ENCODE peak calls at places on chromosomes 11 and 22, in four cellular contexts. P is aorta, T is neural progenitor cell, A is heart right ventricle. X is an unnamed sample.

GRCh38 chr11:73177380-73178091 is 35.4 kb upstream of the FCHSD2 start:
- DNase-seq in P (peak; percentile 83), A (peak; percentile 61), T (no peak), X (no peak)

GRCh38 chr11:74849525-74850391 is 99.1 kb downstream of the XRRA1 start:
- DNase-seq in T (peak; percentile 51), A (no peak), P (no peak), X (no peak)

GRCh38 chr11:7016011-7016410 is 4.1 kb downstream of the ZNF214 start:
- DNase-seq in T (no peak), P (no peak), A (no peak), X (no peak)

GRCh38 chr11:20131744-20132666 is 28.3 kb downstream of the DBX1 start:
- DNase-seq in P (peak; percentile 67), A (peak; percentile 51), T (peak; percentile 74), X (peak; percentile 72)

GRCh38 chr22:49507607-49508292 is 319.9 kb downstream of the BRD1 start:
- DNase-seq in T (no peak), A (no peak), P (no peak), X (no peak)

GRCh38 chr11:75238595-75239245 is 1.9 kb upstream of the TPBGL start:
- DNase-seq in A (no peak), T (no peak), P (no peak), X (no peak)

GRCh38 chr11:109799604-109800003 is 293.6 kb upstream of the ZC3H12C start:
- DNase-seq in T (no peak), A (no peak), P (no peak), X (no peak)

GRCh38 chr11:79077684-79078379 is 363.0 kb downstream of the TENM4 start:
- DNase-seq in P (no peak), A (no peak), T (no peak), X (no peak)

GRCh38 chr11:69080361-69080973 is 31.7 kb downstream of the TPCN2 start:
- DNase-seq in P (no peak), T (no peak), A (no peak), X (no peak)

DNA sequence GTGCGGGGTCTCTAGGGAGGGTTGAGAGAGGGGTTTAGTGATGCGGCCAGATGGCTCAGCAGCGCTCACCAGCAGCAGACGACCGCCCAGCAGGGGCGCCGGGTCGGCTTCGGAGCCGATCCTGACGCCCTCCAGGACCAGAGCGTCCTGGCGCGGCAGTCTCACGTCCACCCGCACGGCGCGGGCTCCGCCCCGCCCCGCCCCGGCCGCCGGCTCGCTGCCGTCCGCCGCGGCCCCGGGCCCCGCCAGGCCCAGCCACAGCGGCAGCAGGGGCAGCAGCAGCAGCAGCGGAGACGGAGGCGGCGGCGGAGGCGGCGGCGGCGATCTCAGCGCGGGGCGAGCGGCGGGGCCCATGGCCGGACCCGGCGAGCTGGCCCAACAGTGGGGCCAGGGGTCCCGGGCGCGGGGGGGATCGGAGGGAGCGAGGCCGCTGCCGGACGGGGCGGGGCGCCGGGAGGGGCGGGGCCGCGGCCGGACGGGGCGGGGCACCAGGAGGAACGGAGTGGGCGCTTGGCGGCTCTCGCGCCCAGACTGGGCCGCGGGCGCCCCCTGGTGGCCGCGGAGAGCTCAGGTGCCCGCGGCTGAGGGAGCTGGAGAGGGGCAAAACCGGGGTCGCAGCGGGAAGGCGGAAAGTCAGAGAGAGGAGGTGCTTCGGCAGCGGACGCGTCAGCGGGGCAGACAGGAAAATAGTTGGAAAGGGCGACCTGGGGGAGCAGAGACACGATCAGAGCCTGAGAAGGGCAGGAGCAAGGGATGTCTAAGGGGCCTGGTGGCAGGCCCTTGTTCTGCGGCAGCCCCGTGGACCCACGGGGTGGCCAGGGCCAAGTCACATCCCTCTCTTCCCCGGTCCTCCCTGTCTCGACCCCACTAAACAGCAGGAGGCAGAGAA is at the start of gene RNF215:
- DNase-seq in T (peak; percentile 94), A (peak; percentile 90), P (peak; percentile 86), X (peak; percentile 91)
- H3K4me3 ChIP-seq in T (peak within 1 kb of the TSS; percentile 59), A (peak within 1 kb of the TSS; percentile 55), P (peak within 1 kb of the TSS; percentile 88), X (peak within 1 kb of the TSS; percentile 32)

DNA sequence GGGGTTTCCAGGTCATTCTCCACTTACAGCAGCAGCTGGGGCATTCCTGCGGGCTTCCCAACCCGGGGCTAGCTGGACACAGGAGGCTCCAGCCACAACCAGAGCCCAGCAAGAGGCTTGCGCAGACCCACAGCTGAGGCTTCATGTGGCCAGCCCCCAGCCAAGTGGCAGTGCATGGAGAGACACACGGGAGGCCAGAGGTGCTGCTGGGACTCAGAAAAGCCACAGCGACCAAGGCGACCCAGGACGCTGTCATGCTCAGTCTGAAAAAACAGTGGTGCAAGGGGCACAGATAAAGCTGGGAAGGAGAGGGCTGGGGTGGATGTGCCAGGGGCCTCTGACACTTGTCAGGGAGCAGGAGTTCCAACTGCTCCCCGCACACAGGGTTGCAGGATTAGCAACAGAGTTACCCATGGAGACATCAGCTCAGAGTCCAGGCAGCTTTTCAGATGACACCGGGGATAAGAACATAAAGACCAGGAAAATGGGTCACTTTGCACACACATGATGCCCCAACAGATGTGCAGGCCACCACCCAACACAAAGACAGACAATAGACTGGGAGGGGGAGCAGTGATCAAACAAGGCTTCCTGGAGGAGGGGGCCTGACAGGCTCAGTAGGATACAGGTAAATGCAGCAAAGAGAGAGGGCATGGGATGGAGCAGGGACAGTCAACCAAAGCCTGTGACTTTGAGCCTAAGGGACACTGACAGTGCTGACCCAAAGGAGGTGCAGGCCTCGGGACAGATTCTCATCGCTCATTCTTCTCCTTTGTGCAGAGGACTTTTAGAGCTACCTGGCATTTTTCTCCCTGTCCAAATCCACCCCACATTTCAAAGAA is 6.9 kb upstream of the NEAT1 start:
- DNase-seq in A (no peak), T (peak; percentile 21), P (peak; percentile 48), X (peak; percentile 37)
- H3K4me1 ChIP-seq in A (peaks cover 45% of the 10 kb centered on the region), T (peaks cover 34% of the 10 kb centered on the region), P (no peaks in the 10 kb centered on the region), X (peaks cover 44% of the 10 kb centered on the region)

DNA sequence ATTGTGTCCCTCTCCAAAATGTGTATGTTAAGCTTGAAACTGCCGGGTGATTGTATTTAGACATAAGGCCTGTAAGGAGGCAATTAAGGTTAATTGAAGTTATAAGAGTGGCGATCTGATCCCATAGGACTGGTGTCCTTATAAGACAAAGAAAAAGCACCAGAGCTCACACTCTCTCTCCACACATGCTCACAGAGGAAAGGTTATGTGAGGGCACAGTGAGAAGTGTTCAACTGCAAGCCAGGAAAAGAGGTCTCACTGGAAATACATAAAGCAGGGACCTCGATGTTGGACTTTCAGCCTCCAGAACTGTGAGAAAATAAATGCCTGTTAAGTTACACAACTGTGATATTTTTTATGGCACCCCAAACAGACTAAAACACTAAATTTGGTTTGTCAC is 1233.8 kb upstream of the CNTN5 start:
- DNase-seq in P (no peak), A (no peak), T (no peak), X (no peak)
- H3K4me3 ChIP-seq in P (no peak overlapping the region), A (no peak overlapping the region), T (no peak overlapping the region), X (no peak overlapping the region)

DNA sequence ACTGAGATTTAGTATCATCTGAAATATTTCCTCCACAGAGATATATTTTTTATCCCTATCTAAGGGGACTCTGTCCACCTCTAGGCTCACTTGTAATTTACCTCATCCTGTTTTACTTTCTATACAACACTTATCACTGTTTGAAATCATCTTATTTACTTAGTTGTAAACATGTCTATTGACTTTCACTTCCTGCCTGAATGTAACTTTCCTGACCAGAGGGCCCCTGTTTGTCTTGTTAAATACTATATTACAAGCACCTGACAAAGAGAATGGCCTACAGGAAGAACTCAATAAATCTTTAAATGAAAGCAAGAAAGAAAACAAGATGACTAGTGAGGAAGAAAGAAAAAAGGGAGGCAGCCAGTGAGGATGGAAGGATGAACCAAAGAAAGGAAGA is 1727.5 kb downstream of the LRRC4C start:
- DNase-seq in T (no peak), P (no peak), A (no peak), X (no peak)
- H3K4me1 ChIP-seq in T (peaks cover 3% of the 10 kb centered on the region), P (no peaks in the 10 kb centered on the region), A (no peaks in the 10 kb centered on the region), X (no peaks in the 10 kb centered on the region)

DNA sequence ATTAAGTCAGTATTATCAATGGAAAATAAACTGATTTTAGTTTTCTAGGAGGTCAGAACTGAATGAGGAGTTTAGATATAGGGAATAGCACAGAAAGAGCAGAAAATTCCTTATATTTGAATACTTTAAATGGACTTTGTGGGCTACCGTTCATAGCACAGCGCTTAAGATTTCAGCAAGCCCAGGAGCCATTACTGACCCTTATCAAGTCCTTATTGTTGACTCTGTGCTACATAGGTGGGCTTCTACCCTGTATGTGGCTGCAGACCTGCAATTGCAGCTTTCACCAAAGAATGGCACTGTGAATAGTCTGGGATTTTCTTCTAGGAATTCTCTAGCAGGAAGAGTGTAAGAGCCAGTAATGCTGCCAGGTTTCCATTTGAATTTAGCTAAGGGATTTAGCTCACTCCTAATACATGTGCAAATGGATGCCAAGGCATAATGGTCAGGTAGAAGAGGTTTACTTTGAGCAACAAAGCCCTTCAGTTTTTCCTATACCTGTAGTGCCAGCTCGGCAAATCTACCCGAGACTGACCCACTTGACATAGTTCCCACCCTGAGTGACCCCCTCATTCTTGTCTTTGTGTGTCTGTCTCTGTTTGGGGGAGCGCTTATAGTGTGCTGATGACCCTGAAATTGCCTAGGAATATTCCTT is 42.5 kb upstream of the DLAT start:
- DNase-seq in A (no peak), P (no peak), T (peak; percentile 44), X (no peak)
- H3K4me3 ChIP-seq in A (no peak overlapping the region), P (no peak overlapping the region), T (peak overlapping the region; percentile 36), X (no peak overlapping the region)

DNA sequence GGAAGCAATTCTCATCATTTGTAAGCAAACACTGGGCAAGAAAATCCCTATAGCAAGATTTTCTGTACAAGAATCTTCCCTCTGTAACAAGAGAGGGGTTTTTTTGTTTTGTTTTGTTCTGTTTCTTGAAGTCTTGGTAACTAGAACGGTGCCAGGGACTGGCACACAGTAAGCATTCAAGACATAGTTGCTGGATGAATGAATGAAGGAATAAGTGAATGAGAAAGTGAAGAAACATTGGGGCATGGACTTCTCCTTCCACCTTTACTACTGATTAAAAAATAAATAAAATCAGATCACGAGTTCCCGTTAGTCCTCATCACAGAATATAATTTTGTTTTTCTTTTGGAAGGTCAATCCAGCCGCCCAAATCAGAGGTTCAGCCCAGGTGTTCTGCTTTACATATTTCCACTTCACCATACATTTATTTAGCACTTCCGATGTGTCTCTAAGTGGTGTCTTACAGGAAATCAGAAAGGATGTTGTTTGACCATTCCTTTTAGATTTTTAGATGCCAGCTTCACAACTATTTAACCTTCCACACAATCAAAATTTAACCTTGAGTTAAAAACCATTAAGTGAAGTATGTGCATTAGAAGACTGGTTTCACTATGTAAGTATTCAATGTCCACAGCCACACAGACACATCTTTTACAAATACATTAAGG is 281.2 kb downstream of the CADM1 start:
- DNase-seq in A (no peak), T (no peak), P (no peak), X (no peak)
- H3K4me1 ChIP-seq in A (peaks cover 8% of the 10 kb centered on the region), T (peaks cover 59% of the 10 kb centered on the region), P (no peaks in the 10 kb centered on the region), X (no peaks in the 10 kb centered on the region)

GRCh38 chr22:46069518-46070214 is 80.7 kb upstream of the PPARA start:
- DNase-seq in A (no peak), T (no peak), P (peak; percentile 90), X (peak; percentile 92)
- H3K4me3 ChIP-seq in A (peak overlapping the region; percentile 85), T (peak overlapping the region; percentile 64), P (peak overlapping the region; percentile 95), X (peak overlapping the region; percentile 69)

DNA sequence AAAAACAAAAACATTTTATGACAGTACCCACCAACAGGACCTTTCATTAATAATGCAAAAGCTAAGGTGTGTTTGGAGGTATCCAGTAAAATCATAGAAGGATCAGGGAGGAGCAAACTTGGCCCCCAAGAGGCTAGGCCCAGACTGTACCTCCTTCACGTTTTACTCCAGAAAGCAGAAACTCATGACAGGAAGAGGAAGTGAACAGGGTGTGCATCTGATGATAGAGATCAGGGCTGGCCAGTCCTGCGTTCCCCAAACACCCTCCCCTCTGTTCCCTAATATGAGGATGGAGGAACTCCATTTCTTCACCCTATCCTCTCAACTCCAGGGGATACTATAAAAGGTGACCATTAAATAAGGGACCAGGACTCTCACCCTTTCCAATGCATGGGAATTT is 10.2 kb upstream of the MS4A12 start:
- DNase-seq in A (no peak), T (no peak), P (peak; percentile 47), X (no peak)
- H3K4me1 ChIP-seq in A (no peaks in the 10 kb centered on the region), T (no peaks in the 10 kb centered on the region), P (no peaks in the 10 kb centered on the region), X (no peaks in the 10 kb centered on the region)